ENCODE peak calls at places on chromosomes 12 and 14, in seven cellular contexts. One of them, this sample, is unnamed.
A peak's percentile ranks its signal among the peaks of the same experiment; 100 is the strongest.

GRCh38 chr14:67221248-67221981 is 19.8 kb upstream of the PALS1 start:
- DNase-seq in keratinocyte: no peak
- DNase-seq in IMR-90: peak; percentile 80
- DNase-seq in astrocyte: peak; percentile 94
- DNase-seq in right lobe of liver: no peak
- DNase-seq in vagina: no peak
- DNase-seq in fibroblast of lung: peak; percentile 6
- DNase-seq in this sample: peak; percentile 76

GRCh38 chr14:44759263-44759662 is 202.5 kb downstream of the KLHL28 start:
- DNase-seq in keratinocyte: no peak
- DNase-seq in IMR-90: no peak
- DNase-seq in astrocyte: no peak
- DNase-seq in right lobe of liver: no peak
- DNase-seq in vagina: no peak
- DNase-seq in fibroblast of lung: no peak
- DNase-seq in this sample: no peak

GRCh38 chr14:24080888-24081738 is 9.8 kb downstream of the CPNE6 start:
- DNase-seq in keratinocyte: no peak
- DNase-seq in IMR-90: no peak
- DNase-seq in astrocyte: peak; percentile 8
- DNase-seq in right lobe of liver: peak; percentile 76
- DNase-seq in vagina: no peak
- DNase-seq in fibroblast of lung: no peak
- DNase-seq in this sample: peak; percentile 17

GRCh38 chr14:30708157-30708556 is 86.0 kb downstream of the SCFD1 start:
- DNase-seq in keratinocyte: no peak
- DNase-seq in IMR-90: no peak
- DNase-seq in astrocyte: no peak
- DNase-seq in right lobe of liver: no peak
- DNase-seq in vagina: no peak
- DNase-seq in fibroblast of lung: no peak
- DNase-seq in this sample: no peak

GRCh38 chr12:49462103-49462739 is 76.6 kb upstream of the KCNH3 start:
- DNase-seq in keratinocyte: no peak
- DNase-seq in IMR-90: no peak
- DNase-seq in astrocyte: no peak
- DNase-seq in right lobe of liver: peak; percentile 57
- DNase-seq in vagina: no peak
- DNase-seq in fibroblast of lung: no peak
- DNase-seq in this sample: no peak

GRCh38 chr12:20212658-20213387 is 155.5 kb upstream of the PDE3A start:
- DNase-seq in keratinocyte: peak; percentile 15
- DNase-seq in IMR-90: peak; percentile 98
- DNase-seq in astrocyte: peak; percentile 99
- DNase-seq in right lobe of liver: peak; percentile 73
- DNase-seq in vagina: peak; percentile 97
- DNase-seq in fibroblast of lung: peak; percentile 100
- DNase-seq in this sample: peak; percentile 99

GRCh38 chr12:7144414-7145120 is 14.4 kb downstream of the CLSTN3 start:
- DNase-seq in keratinocyte: no peak
- DNase-seq in IMR-90: peak; percentile 40
- DNase-seq in astrocyte: peak; percentile 12
- DNase-seq in right lobe of liver: peak; percentile 9
- DNase-seq in vagina: no peak
- DNase-seq in fibroblast of lung: peak; percentile 58
- DNase-seq in this sample: peak; percentile 62

GRCh38 chr12:28035483-28035882 is 63.0 kb upstream of the PTHLH start:
- DNase-seq in keratinocyte: no peak
- DNase-seq in IMR-90: peak; percentile 87
- DNase-seq in astrocyte: peak; percentile 70
- DNase-seq in right lobe of liver: no peak
- DNase-seq in vagina: no peak
- DNase-seq in fibroblast of lung: peak; percentile 83
- DNase-seq in this sample: peak; percentile 78

GRCh38 chr14:68216957-68217356 is 397.4 kb downstream of the RAD51B start:
- DNase-seq in keratinocyte: no peak
- DNase-seq in IMR-90: no peak
- DNase-seq in astrocyte: no peak
- DNase-seq in right lobe of liver: no peak
- DNase-seq in vagina: no peak
- DNase-seq in fibroblast of lung: no peak
- DNase-seq in this sample: no peak

GRCh38 chr12:114294303-114294685 is 111.7 kb downstream of the TBX5 start:
- DNase-seq in keratinocyte: no peak
- DNase-seq in IMR-90: peak; percentile 10
- DNase-seq in astrocyte: peak; percentile 45
- DNase-seq in right lobe of liver: no peak
- DNase-seq in vagina: no peak
- DNase-seq in fibroblast of lung: no peak
- DNase-seq in this sample: no peak

GRCh38 chr12:46388427-46388992 is 15.9 kb upstream of the SLC38A2 start:
- DNase-seq in keratinocyte: no peak
- DNase-seq in IMR-90: peak; percentile 71
- DNase-seq in astrocyte: peak; percentile 95
- DNase-seq in right lobe of liver: no peak
- DNase-seq in vagina: no peak
- DNase-seq in fibroblast of lung: no peak
- DNase-seq in this sample: peak; percentile 50

GRCh38 chr14:70317969-70318634 is 41.4 kb downstream of the COX16 start:
- DNase-seq in keratinocyte: no peak
- DNase-seq in IMR-90: peak; percentile 61
- DNase-seq in astrocyte: peak; percentile 38
- DNase-seq in right lobe of liver: no peak
- DNase-seq in vagina: no peak
- DNase-seq in fibroblast of lung: peak; percentile 67
- DNase-seq in this sample: peak; percentile 74

GRCh38 chr12:125161712-125162023 is 96.4 kb downstream of the AACS start:
- DNase-seq in keratinocyte: no peak
- DNase-seq in IMR-90: no peak
- DNase-seq in astrocyte: no peak
- DNase-seq in right lobe of liver: no peak
- DNase-seq in vagina: no peak
- DNase-seq in fibroblast of lung: no peak
- DNase-seq in this sample: no peak

GRCh38 chr14:32934891-32935633 is 3.6 kb upstream of the NPAS3 start:
- DNase-seq in keratinocyte: no peak
- DNase-seq in IMR-90: no peak
- DNase-seq in astrocyte: peak; percentile 12
- DNase-seq in right lobe of liver: peak; percentile 19
- DNase-seq in vagina: no peak
- DNase-seq in fibroblast of lung: no peak
- DNase-seq in this sample: no peak

GRCh38 chr12:57765003-57765697 is 1.7 kb downstream of the CYP27B1 start:
- DNase-seq in keratinocyte: no peak
- DNase-seq in IMR-90: peak; percentile 17
- DNase-seq in astrocyte: no peak
- DNase-seq in right lobe of liver: peak; percentile 49
- DNase-seq in vagina: no peak
- DNase-seq in fibroblast of lung: no peak
- DNase-seq in this sample: peak; percentile 32

GRCh38 chr14:89767861-89768268 is 186.7 kb downstream of the EFCAB11 start:
- DNase-seq in keratinocyte: no peak
- DNase-seq in IMR-90: peak; percentile 63
- DNase-seq in astrocyte: peak; percentile 23
- DNase-seq in right lobe of liver: no peak
- DNase-seq in vagina: no peak
- DNase-seq in fibroblast of lung: peak; percentile 69
- DNase-seq in this sample: peak; percentile 78

GRCh38 chr14:24032727-24033418 is 18.9 kb upstream of the CARMIL3 start:
- DNase-seq in keratinocyte: no peak
- DNase-seq in IMR-90: peak; percentile 79
- DNase-seq in astrocyte: peak; percentile 66
- DNase-seq in right lobe of liver: no peak
- DNase-seq in vagina: peak; percentile 84
- DNase-seq in fibroblast of lung: peak; percentile 83
- DNase-seq in this sample: peak; percentile 94

GRCh38 chr12:107761502-107761904 is 566 bp upstream of the PRDM4 start:
- DNase-seq in keratinocyte: no peak
- DNase-seq in IMR-90: no peak
- DNase-seq in astrocyte: no peak
- DNase-seq in right lobe of liver: peak; percentile 20
- DNase-seq in vagina: no peak
- DNase-seq in fibroblast of lung: no peak
- DNase-seq in this sample: peak; percentile 10

GRCh38 chr12:107760817-107761501 is at the start of gene PRDM4:
- DNase-seq in keratinocyte: peak; percentile 40
- DNase-seq in IMR-90: peak; percentile 93
- DNase-seq in astrocyte: peak; percentile 83
- DNase-seq in right lobe of liver: peak; percentile 95
- DNase-seq in vagina: peak; percentile 94
- DNase-seq in fibroblast of lung: peak; percentile 94
- DNase-seq in this sample: peak; percentile 92

GRCh38 chr12:107762874-107763273 is 1.9 kb upstream of the PRDM4 start:
- DNase-seq in keratinocyte: no peak
- DNase-seq in IMR-90: no peak
- DNase-seq in astrocyte: no peak
- DNase-seq in right lobe of liver: no peak
- DNase-seq in vagina: no peak
- DNase-seq in fibroblast of lung: no peak
- DNase-seq in this sample: no peak

GRCh38 chr12:107759410-107759809 is 1.5 kb downstream of the PRDM4 start:
- DNase-seq in keratinocyte: peak; percentile 48
- DNase-seq in IMR-90: peak; percentile 90
- DNase-seq in astrocyte: peak; percentile 79
- DNase-seq in right lobe of liver: no peak
- DNase-seq in vagina: no peak
- DNase-seq in fibroblast of lung: peak; percentile 86
- DNase-seq in this sample: peak; percentile 89

DNA sequence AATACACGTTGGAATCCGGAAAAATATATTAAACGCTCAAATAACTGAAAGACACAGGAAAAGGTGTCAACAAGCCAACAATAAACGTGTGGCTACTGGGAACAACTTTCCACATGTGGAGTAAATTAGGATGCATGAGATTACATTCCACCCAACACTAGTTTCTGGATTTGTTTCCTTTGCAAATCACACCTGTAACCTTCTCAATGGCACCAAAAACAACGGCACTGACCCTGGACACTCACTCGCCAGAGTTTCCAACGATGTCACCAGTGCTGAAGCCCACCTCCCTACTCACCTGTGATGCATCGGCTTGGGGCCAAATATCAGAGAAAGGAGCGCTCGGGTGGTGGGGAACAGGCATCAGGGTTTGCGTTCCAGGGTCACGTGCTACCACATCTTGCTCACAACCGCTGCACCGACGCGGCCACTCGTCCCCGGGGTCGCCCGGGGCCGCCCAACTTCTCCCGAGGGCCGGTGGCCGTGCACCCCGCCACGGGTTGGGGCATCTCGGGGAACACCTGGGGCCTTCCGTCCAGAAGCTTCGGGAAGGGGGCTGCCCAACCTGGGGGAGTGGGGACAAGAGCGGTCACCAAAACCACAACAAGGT is 625 bp downstream of the PRDM4 start:
- DNase-seq in keratinocyte: no peak
- DNase-seq in IMR-90: peak; percentile 12
- DNase-seq in astrocyte: no peak
- DNase-seq in right lobe of liver: peak; percentile 43
- DNase-seq in vagina: no peak
- DNase-seq in fibroblast of lung: no peak
- DNase-seq in this sample: peak; percentile 7
- H3K4me3 ChIP-seq in keratinocyte: peak overlapping the region; percentile 97
- H3K4me3 ChIP-seq in IMR-90: peak overlapping the region; percentile 89
- H3K4me3 ChIP-seq in astrocyte: peak overlapping the region; percentile 88
- H3K4me3 ChIP-seq in right lobe of liver: peak overlapping the region; percentile 81
- H3K4me3 ChIP-seq in vagina: peak overlapping the region; percentile 88
- H3K4me3 ChIP-seq in fibroblast of lung: peak overlapping the region; percentile 91
- H3K4me3 ChIP-seq in this sample: peak overlapping the region; percentile 94

DNA sequence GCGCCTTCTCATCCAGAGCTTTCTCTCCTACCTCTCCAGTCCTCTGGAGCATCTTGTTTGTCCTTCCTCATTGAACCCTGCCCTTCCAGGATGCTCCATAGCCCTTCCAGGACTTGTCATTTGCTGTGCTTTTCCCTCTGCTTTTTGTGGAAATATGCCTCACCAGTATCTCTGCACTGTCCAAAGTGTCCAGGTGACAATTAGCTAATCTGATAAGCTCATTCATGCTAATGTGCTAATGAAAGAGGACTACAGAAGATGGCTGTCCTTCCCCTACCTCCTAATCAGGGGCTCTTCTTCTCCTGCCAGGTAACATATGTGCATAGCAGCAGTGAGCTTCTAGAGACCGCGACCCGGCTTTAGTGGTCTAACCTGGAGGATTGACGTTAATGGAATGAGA is 58.4 kb upstream of the OTX2 start:
- DNase-seq in keratinocyte: no peak
- DNase-seq in IMR-90: no peak
- DNase-seq in astrocyte: no peak
- DNase-seq in right lobe of liver: no peak
- DNase-seq in vagina: no peak
- DNase-seq in fibroblast of lung: no peak
- DNase-seq in this sample: no peak
- TF ChIP-seq CTCF in keratinocyte: no peak
- TF ChIP-seq CTCF in IMR-90: no peak
- TF ChIP-seq CTCF in astrocyte: no peak
- TF ChIP-seq CTCF in right lobe of liver: no peak
- TF ChIP-seq CTCF in vagina: no peak
- TF ChIP-seq CTCF in fibroblast of lung: no peak
- TF ChIP-seq CTCF in this sample: no peak

GRCh38 chr12:107196681-107197080 is 103.3 kb upstream of the CRY1 start:
- DNase-seq in keratinocyte: no peak
- DNase-seq in IMR-90: peak; percentile 69
- DNase-seq in astrocyte: peak; percentile 70
- DNase-seq in right lobe of liver: no peak
- DNase-seq in vagina: no peak
- DNase-seq in fibroblast of lung: peak; percentile 15
- DNase-seq in this sample: no peak

DNA sequence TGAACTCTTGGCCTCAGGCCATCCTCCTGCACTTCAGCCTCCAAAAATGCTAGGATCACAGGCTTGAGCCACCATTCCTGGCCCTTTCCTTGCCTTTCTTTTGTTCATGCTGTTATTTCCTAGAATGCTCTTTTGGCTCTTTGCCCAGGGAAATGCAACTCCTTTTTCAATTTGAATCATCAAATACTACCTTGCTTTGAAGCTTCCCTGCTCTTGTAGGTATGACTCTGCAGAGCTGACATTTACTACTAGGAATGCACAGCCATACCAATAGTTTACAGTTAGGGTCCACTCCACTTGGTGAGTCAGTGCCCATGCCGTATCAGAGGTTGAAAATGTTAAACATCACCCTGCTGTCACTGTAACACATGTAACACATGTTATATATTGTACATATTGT is 107.0 kb upstream of the CRY1 start:
- DNase-seq in keratinocyte: peak; percentile 54
- DNase-seq in IMR-90: peak; percentile 87
- DNase-seq in astrocyte: peak; percentile 85
- DNase-seq in right lobe of liver: no peak
- DNase-seq in vagina: no peak
- DNase-seq in fibroblast of lung: peak; percentile 26
- DNase-seq in this sample: peak; percentile 47
- H3K4me3 ChIP-seq in keratinocyte: no peak overlapping the region
- H3K4me3 ChIP-seq in IMR-90: no peak overlapping the region
- H3K4me3 ChIP-seq in astrocyte: no peak overlapping the region
- H3K4me3 ChIP-seq in right lobe of liver: no peak overlapping the region
- H3K4me3 ChIP-seq in vagina: no peak overlapping the region
- H3K4me3 ChIP-seq in fibroblast of lung: no peak overlapping the region
- H3K4me3 ChIP-seq in this sample: no peak overlapping the region

DNA sequence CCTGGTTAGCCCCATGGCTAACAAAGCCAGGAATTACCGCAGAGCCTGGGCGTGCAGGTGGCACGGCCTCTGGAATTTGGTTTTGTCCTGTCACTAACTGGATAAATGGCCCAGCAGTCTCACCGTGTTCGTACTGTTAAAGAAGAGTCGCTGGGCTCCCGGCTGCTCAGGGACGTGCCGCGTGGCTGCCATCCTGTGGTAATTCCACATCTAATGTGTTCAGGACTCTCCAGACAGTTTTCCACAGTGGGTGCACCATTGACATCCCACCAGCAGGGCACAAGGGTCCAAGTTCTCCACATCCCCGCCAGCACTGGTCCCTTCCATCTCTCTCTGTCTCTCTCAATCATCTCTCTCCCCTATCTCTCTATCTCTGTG is 19.6 kb downstream of the NOC4L start:
- DNase-seq in keratinocyte: no peak
- DNase-seq in IMR-90: no peak
- DNase-seq in astrocyte: no peak
- DNase-seq in right lobe of liver: no peak
- DNase-seq in vagina: no peak
- DNase-seq in fibroblast of lung: no peak
- DNase-seq in this sample: no peak
- TF ChIP-seq CTCF in keratinocyte: no peak
- TF ChIP-seq CTCF in IMR-90: no peak
- TF ChIP-seq CTCF in astrocyte: no peak
- TF ChIP-seq CTCF in right lobe of liver: no peak
- TF ChIP-seq CTCF in vagina: no peak
- TF ChIP-seq CTCF in fibroblast of lung: peak; percentile 5
- TF ChIP-seq CTCF in this sample: peak; percentile 30